ENCODE peak calls at places on chromosome 11, in nine cellular contexts. One of them, this sample, is unnamed.

GRCh38 chr11:80815752-80816453 is 1375.1 kb upstream of the TENM4 start:
- DNase-seq in adipocyte: no peak
- DNase-seq in foreskin keratinocyte: peak; percentile 34
- DNase-seq in lower lobe of right lung: no peak
- DNase-seq in AG04450: no peak
- DNase-seq in hippocampal formation: no peak
- DNase-seq in GM06990: peak; percentile 59
- DNase-seq in NCI-H1436: no peak
- DNase-seq in heart right ventricle: no peak
- DNase-seq in this sample: no peak

GRCh38 chr11:84130646-84131427 is 844.7 kb upstream of the CCDC90B start:
- DNase-seq in hippocampal formation: no peak
- DNase-seq in foreskin keratinocyte: no peak
- DNase-seq in AG04450: no peak
- DNase-seq in NCI-H1436: no peak
- DNase-seq in heart right ventricle: no peak
- DNase-seq in lower lobe of right lung: no peak
- DNase-seq in GM06990: no peak
- DNase-seq in adipocyte: no peak
- DNase-seq in this sample: no peak

GRCh38 chr11:132405728-132406127 is 1035.3 kb downstream of the NTM start:
- DNase-seq in NCI-H1436: no peak
- DNase-seq in heart right ventricle: no peak
- DNase-seq in hippocampal formation: no peak
- DNase-seq in lower lobe of right lung: no peak
- DNase-seq in foreskin keratinocyte: no peak
- DNase-seq in GM06990: no peak
- DNase-seq in AG04450: no peak
- DNase-seq in adipocyte: no peak
- DNase-seq in this sample: no peak

GRCh38 chr11:122267602-122268001 is 151.6 kb upstream of the BLID start:
- DNase-seq in hippocampal formation: no peak
- DNase-seq in heart right ventricle: no peak
- DNase-seq in foreskin keratinocyte: peak; percentile 47
- DNase-seq in lower lobe of right lung: no peak
- DNase-seq in NCI-H1436: no peak
- DNase-seq in GM06990: no peak
- DNase-seq in AG04450: peak; percentile 21
- DNase-seq in adipocyte: peak; percentile 53
- DNase-seq in this sample: no peak

GRCh38 chr11:1485504-1485885 is 1.1 kb downstream of the MOB2 start:
- DNase-seq in heart right ventricle: peak; percentile 10
- DNase-seq in foreskin keratinocyte: no peak
- DNase-seq in AG04450: no peak
- DNase-seq in GM06990: no peak
- DNase-seq in NCI-H1436: no peak
- DNase-seq in lower lobe of right lung: peak; percentile 38
- DNase-seq in adipocyte: no peak
- DNase-seq in hippocampal formation: no peak
- DNase-seq in this sample: no peak

GRCh38 chr11:2136209-2136951 is 2.8 kb downstream of the IGF2 start:
- DNase-seq in lower lobe of right lung: peak; percentile 37
- DNase-seq in AG04450: no peak
- DNase-seq in adipocyte: no peak
- DNase-seq in hippocampal formation: no peak
- DNase-seq in NCI-H1436: no peak
- DNase-seq in foreskin keratinocyte: no peak
- DNase-seq in GM06990: no peak
- DNase-seq in heart right ventricle: peak; percentile 11
- DNase-seq in this sample: no peak

GRCh38 chr11:27427183-27427980 is 45.2 kb downstream of the LGR4 start:
- DNase-seq in lower lobe of right lung: no peak
- DNase-seq in GM06990: no peak
- DNase-seq in NCI-H1436: no peak
- DNase-seq in hippocampal formation: no peak
- DNase-seq in AG04450: no peak
- DNase-seq in heart right ventricle: no peak
- DNase-seq in adipocyte: peak; percentile 19
- DNase-seq in foreskin keratinocyte: peak; percentile 56
- DNase-seq in this sample: no peak

GRCh38 chr11:84923489-84923888 is 703.7 kb downstream of the DLG2 start:
- DNase-seq in hippocampal formation: no peak
- DNase-seq in AG04450: no peak
- DNase-seq in NCI-H1436: no peak
- DNase-seq in adipocyte: no peak
- DNase-seq in foreskin keratinocyte: no peak
- DNase-seq in heart right ventricle: no peak
- DNase-seq in lower lobe of right lung: no peak
- DNase-seq in GM06990: no peak
- DNase-seq in this sample: no peak

GRCh38 chr11:86595401-86595800 is 77.0 kb downstream of the ME3 start:
- DNase-seq in AG04450: no peak
- DNase-seq in hippocampal formation: no peak
- DNase-seq in NCI-H1436: no peak
- DNase-seq in lower lobe of right lung: no peak
- DNase-seq in adipocyte: no peak
- DNase-seq in heart right ventricle: no peak
- DNase-seq in GM06990: no peak
- DNase-seq in foreskin keratinocyte: no peak
- DNase-seq in this sample: no peak